ENCODE peak calls at places on chromosome 4, in eight cellular contexts. D is tibial artery; G is ovary; S is osteoblast; Q is cardiac fibroblast; V is CD4-positive, alpha-beta T cell; X is fibroblast of mammary gland; R is HL-60. K is an unnamed sample.

GRCh38 chr4:156949373-156949814 is 22.2 kb downstream of the PDGFC start:
- DNase-seq in Q (peak), V (no peak), R (no peak), S (no peak), X (peak), D (no peak), G (no peak), K (no peak)

GRCh38 chr4:184156169-184156568 is 61.5 kb downstream of the ENPP6 start:
- DNase-seq in D (no peak), V (no peak), S (no peak), Q (no peak), G (no peak), X (no peak), R (no peak), K (no peak)

GRCh38 chr4:79585834-79586233 is 177.8 kb upstream of the GK2 start:
- DNase-seq in D (no peak), G (no peak), Q (no peak), V (no peak), S (no peak), R (no peak), X (no peak), K (peak)

GRCh38 chr4:149409186-149410056 is 406.2 kb downstream of the IQCM start:
- DNase-seq in D (peak), X (peak), Q (peak), R (no peak), S (peak), G (no peak), V (no peak), K (no peak)

GRCh38 chr4:122639181-122639580 is 18.3 kb upstream of the IL21 start:
- DNase-seq in Q (no peak), R (no peak), G (no peak), S (no peak), X (no peak), D (no peak), V (no peak), K (no peak)

GRCh38 chr4:166019441-166019840 is 146.4 kb downstream of the TLL1 start:
- DNase-seq in Q (no peak), G (no peak), R (no peak), V (no peak), D (no peak), S (no peak), X (no peak), K (no peak)

GRCh38 chr4:128427832-128428366 is 140.3 kb upstream of the PGRMC2 start:
- DNase-seq in Q (peak), S (peak), G (no peak), X (peak), V (no peak), R (peak), D (no peak), K (peak)

GRCh38 chr4:128123036-128123435 is 61.9 kb downstream of the LARP1B start:
- DNase-seq in G (no peak), X (no peak), R (no peak), Q (no peak), S (no peak), D (no peak), V (no peak), K (no peak)

GRCh38 chr4:73777612-73778011 is 37.2 kb downstream of the CXCL8 start:
- DNase-seq in V (no peak), X (peak), S (peak), Q (peak), D (no peak), G (no peak), R (no peak), K (no peak)

GRCh38 chr4:47647029-47647428 is 162.0 kb downstream of the ATP10D start:
- DNase-seq in X (no peak), D (no peak), R (no peak), Q (no peak), G (no peak), S (no peak), V (no peak), K (no peak)

GRCh38 chr4:7159923-7160322 is 32.4 kb upstream of the SORCS2 start:
- DNase-seq in V (no peak), Q (no peak), R (no peak), X (no peak), S (peak), D (no peak), G (no peak), K (no peak)

GRCh38 chr4:165326831-165327210 is 648 bp upstream of the MSMO1 start:
- DNase-seq in R (no peak), Q (no peak), D (no peak), S (no peak), G (peak), X (peak), V (no peak), K (peak)

GRCh38 chr4:44157611-44158277 is 290.9 kb downstream of the KCTD8 start:
- DNase-seq in Q (peak), X (no peak), V (no peak), R (no peak), G (no peak), S (no peak), D (no peak), K (no peak)

GRCh38 chr4:76570141-76570989 is 135.3 kb downstream of the SHROOM3 start:
- DNase-seq in R (no peak), D (no peak), X (peak), S (peak), V (no peak), G (no peak), Q (peak), K (no peak)

GRCh38 chr4:23741586-23742240 is 148.1 kb downstream of the PPARGC1A start:
- DNase-seq in R (no peak), S (no peak), G (no peak), X (no peak), V (no peak), Q (no peak), D (no peak), K (no peak)

GRCh38 chr4:79831119-79831528 is 241.9 kb downstream of the ANTXR2 start:
- DNase-seq in D (no peak), G (no peak), V (no peak), X (no peak), S (no peak), R (no peak), Q (no peak), K (no peak)

GRCh38 chr4:103204114-103204513 is 6.0 kb upstream of the CENPE start:
- DNase-seq in D (no peak), V (no peak), G (no peak), R (no peak), Q (peak), S (no peak), X (peak), K (no peak)

GRCh38 chr4:28686618-28687017 is 1826.0 kb downstream of the STIM2 start:
- DNase-seq in X (peak), S (no peak), Q (peak), R (peak), G (no peak), V (no peak), D (no peak), K (peak)

GRCh38 chr4:13151178-13151577 is 333.0 kb downstream of the RAB28 start:
- DNase-seq in X (no peak), G (no peak), D (no peak), V (no peak), S (no peak), R (no peak), Q (no peak), K (no peak)

GRCh38 chr4:141464366-141464765 is 172.0 kb upstream of the IL15 start:
- DNase-seq in X (no peak), V (no peak), R (no peak), D (no peak), G (no peak), Q (no peak), S (no peak), K (no peak)

GRCh38 chr4:90002406-90003040 is 107.9 kb downstream of the MMRN1 start:
- DNase-seq in D (no peak), Q (no peak), V (no peak), X (no peak), G (no peak), S (no peak), R (no peak), K (no peak)

GRCh38 chr4:56757821-56758400 is 63.6 kb downstream of the SPINK2 start:
- DNase-seq in S (peak), R (no peak), G (peak), V (peak), Q (peak), X (peak), D (peak), K (peak)

GRCh38 chr4:73841243-73841925 is 4.9 kb downstream of the CXCL6 start:
- DNase-seq in S (no peak), G (no peak), X (no peak), Q (peak), D (no peak), R (no peak), V (no peak), K (no peak)

GRCh38 chr4:77172336-77172735 is 15.3 kb downstream of the CCNG2 start:
- DNase-seq in S (peak), V (no peak), D (no peak), X (peak), R (no peak), Q (peak), G (no peak), K (no peak)

GRCh38 chr4:125368161-125368560 is 53.4 kb downstream of the FAT4 start:
- DNase-seq in X (peak), D (no peak), S (peak), Q (peak), R (no peak), G (no peak), V (no peak), K (no peak)

GRCh38 chr4:90074322-90074886 is 52.8 kb upstream of the CCSER1 start:
- DNase-seq in R (no peak), X (no peak), D (no peak), Q (no peak), S (peak), G (no peak), V (no peak), K (peak)

GRCh38 chr4:177450421-177451107 is 8.3 kb upstream of the AGA start:
- DNase-seq in G (no peak), Q (peak), X (peak), D (no peak), V (no peak), R (peak), S (no peak), K (no peak)

GRCh38 chr4:127782025-127782274 is 172 bp upstream of the HSPA4L start:
- DNase-seq in Q (peak), X (peak), D (peak), S (peak), G (peak), V (peak), R (peak), K (peak)

GRCh38 chr4:25345880-25346279 is 31.2 kb upstream of the ANAPC4 start:
- DNase-seq in R (no peak), G (no peak), X (peak), Q (no peak), S (no peak), V (no peak), D (no peak), K (no peak)

GRCh38 chr4:3445829-3446545 is 4.2 kb downstream of the HGFAC start:
- DNase-seq in Q (no peak), R (no peak), X (no peak), G (no peak), D (no peak), V (no peak), S (peak), K (no peak)

GRCh38 chr4:147076179-147076578 is 130.5 kb upstream of the TTC29 start:
- DNase-seq in Q (no peak), V (no peak), D (no peak), X (peak), S (no peak), G (no peak), R (no peak), K (no peak)

GRCh38 chr4:155591201-155591600 is 75.4 kb upstream of the GUCY1A1 start:
- DNase-seq in V (no peak), R (no peak), G (no peak), S (no peak), Q (no peak), D (no peak), X (no peak), K (no peak)

GRCh38 chr4:8729408-8730149 is 137.0 kb downstream of the CPZ start:
- DNase-seq in G (no peak), Q (no peak), D (no peak), S (peak), V (no peak), R (no peak), X (no peak), K (peak)

GRCh38 chr4:131427000-131427399 is 1722.1 kb upstream of the PCDH10 start:
- DNase-seq in X (no peak), R (no peak), D (no peak), S (no peak), G (no peak), V (no peak), Q (no peak), K (no peak)

GRCh38 chr4:131426023-131426758 is 1722.9 kb upstream of the PCDH10 start:
- DNase-seq in R (no peak), D (no peak), V (no peak), S (no peak), X (no peak), G (no peak), Q (no peak), K (no peak)

DNA sequence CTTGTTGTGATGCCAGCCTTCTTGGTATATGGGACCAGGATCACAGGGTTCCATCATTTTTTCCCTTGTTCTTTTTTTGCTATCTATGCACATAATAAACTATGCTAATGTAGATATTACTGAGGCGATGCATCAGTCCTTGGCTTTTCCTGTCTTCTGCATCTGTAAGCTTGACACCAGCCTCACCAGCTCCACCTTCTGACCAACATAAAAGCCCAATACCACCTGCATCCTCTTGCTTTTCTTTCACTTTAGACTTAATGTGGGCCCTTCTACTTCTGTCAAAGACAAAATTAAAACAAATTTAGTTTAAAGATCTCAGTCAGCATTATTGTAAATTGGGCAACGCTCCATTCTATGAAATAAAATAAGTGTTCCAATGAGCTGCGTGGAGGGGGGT is 1718.8 kb upstream of the PCDH10 start:
- DNase-seq in S (no peak), V (no peak), X (no peak), Q (no peak), G (no peak), D (no peak), R (no peak), K (no peak)
- TF ChIP-seq CTCF in S (no peak), V (no peak), X (no peak), Q (no peak), G (no peak), D (no peak), R (no peak), K (peak)

GRCh38 chr4:70705856-70706461 is 15.8 kb upstream of the RUFY3 start:
- DNase-seq in D (no peak), G (no peak), V (no peak), X (peak), Q (peak), S (peak), R (no peak), K (no peak)
- TF ChIP-seq CTCF in D (no peak), G (no peak), V (no peak), X (no peak), Q (no peak), S (no peak), R (no peak), K (no peak)

GRCh38 chr4:159297088-159297487 is 194.2 kb downstream of the RAPGEF2 start:
- DNase-seq in D (no peak), G (no peak), V (no peak), Q (no peak), R (no peak), X (no peak), S (no peak), K (no peak)
- TF ChIP-seq CTCF in D (no peak), G (no peak), V (no peak), Q (no peak), R (no peak), X (no peak), S (peak), K (peak)

GRCh38 chr4:168832746-168833575 is 177.1 kb downstream of the CBR4 start:
- DNase-seq in V (no peak), X (peak), D (peak), S (peak), G (peak), Q (peak), R (no peak), K (peak)
- TF ChIP-seq CTCF in V (no peak), X (peak), D (no peak), S (peak), G (no peak), Q (peak), R (no peak), K (peak)

DNA sequence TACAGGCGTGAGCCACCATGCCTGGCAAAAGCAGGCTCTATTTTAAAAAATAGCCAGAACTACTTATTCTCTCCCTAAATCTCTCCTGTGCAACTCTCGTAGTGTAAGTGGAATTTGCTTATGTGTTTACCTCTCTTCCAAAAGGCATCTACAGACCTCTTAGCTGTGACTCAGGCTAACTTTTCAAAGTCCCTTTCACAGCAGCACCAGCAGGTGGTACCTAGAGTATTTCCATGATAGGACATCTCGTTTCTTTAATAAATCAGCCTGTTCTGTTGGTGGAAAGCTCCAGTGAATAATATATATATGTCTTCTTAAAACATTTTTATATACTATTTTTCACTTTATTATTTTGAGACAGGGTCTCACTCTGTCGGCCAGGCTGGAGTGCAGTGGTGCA is 89.0 kb downstream of the NSUN7 start:
- DNase-seq in R (no peak), D (no peak), Q (peak), G (no peak), X (no peak), S (no peak), V (no peak), K (no peak)
- TF ChIP-seq CTCF in R (no peak), D (no peak), Q (peak), G (no peak), X (peak), S (peak), V (no peak), K (peak)

GRCh38 chr4:182267048-182267447 is 23.8 kb downstream of the TENM3 start:
- DNase-seq in R (no peak), V (no peak), D (no peak), S (no peak), Q (no peak), G (no peak), X (no peak), K (no peak)
- TF ChIP-seq CTCF in R (no peak), V (no peak), D (no peak), S (no peak), Q (no peak), G (no peak), X (no peak), K (no peak)

GRCh38 chr4:27084685-27085356 is 224.2 kb downstream of the STIM2 start:
- DNase-seq in D (no peak), R (peak), V (no peak), S (no peak), Q (peak), X (peak), G (peak), K (peak)
- TF ChIP-seq CTCF in D (no peak), R (no peak), V (no peak), S (no peak), Q (no peak), X (no peak), G (no peak), K (peak)

DNA sequence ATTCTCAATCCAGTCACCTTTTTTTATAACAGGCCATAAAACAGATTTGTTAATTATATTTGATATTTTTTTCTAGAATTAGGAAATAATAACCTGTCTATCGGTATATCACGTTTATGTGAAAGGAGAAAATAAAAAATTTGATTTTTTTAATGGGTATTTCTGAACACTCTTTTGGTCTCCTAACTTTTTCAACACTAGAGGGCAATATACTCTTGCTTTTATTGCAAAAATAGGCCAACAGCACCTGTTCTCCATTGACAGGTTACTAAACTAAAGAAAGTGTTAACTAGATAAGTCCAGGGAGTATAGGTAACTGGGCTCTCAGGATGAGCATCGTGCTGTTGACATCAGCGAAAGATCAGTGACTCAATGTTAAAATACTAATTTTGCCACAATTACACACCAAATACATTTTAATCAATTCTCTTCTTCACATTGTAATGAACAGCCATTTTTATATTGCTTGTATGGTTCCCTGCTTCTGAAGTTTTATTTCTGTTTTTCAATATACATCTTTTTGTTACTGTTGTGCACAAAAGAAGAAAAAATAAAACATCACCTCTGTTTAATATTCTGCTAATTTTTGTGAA is 22.8 kb downstream of the NDST4 start:
- DNase-seq in R (no peak), X (peak), G (no peak), Q (peak), V (no peak), S (no peak), D (no peak), K (no peak)
- TF ChIP-seq CTCF in R (no peak), X (peak), G (no peak), Q (peak), V (peak), S (peak), D (peak), K (peak)

K was measured in endodermal cell.